ENCODE peak calls at places on chromosomes 1 and 21, in five cellular contexts. X is H9, I is GM20000, M is amygdala, Y is brain microvascular endothelial cell. O is an unnamed sample.

GRCh38 chr1:62207187-62207586 is 12.5 kb downstream of the L1TD1 start:
- DNase-seq in Y (no peak), X (no peak), I (no peak), M (no peak), O (no peak)

GRCh38 chr1:4086921-4087320 is 186.8 kb upstream of the C1orf174 start:
- DNase-seq in Y (no peak), I (no peak), M (no peak), X (no peak), O (no peak)

GRCh38 chr1:48080343-48081255 is 83.4 kb upstream of the TRABD2B start:
- DNase-seq in M (no peak), I (no peak), X (no peak), Y (no peak), O (no peak)

GRCh38 chr1:40948741-40949528 is 30.6 kb upstream of the CTPS1 start:
- DNase-seq in M (no peak), I (peak; percentile 53), Y (peak; percentile 84), X (peak; percentile 84), O (peak; percentile 68)

GRCh38 chr1:169858467-169858866 is 35.2 kb downstream of the SCYL3 start:
- DNase-seq in M (no peak), X (no peak), Y (no peak), I (no peak), O (no peak)

GRCh38 chr1:54107131-54107530 is 45.7 kb downstream of the CDCP2 start:
- DNase-seq in X (peak; percentile 26), Y (peak; percentile 29), I (no peak), M (no peak), O (no peak)

GRCh38 chr21:35469446-35469845 is 420.3 kb upstream of the RUNX1 start:
- DNase-seq in Y (no peak), M (no peak), X (no peak), I (no peak), O (no peak)

GRCh38 chr1:240350910-240351331 is 259.2 kb downstream of the FMN2 start:
- DNase-seq in Y (peak; percentile 86), M (no peak), I (no peak), X (no peak), O (no peak)

GRCh38 chr1:234618726-234619049 is 8.7 kb upstream of the IRF2BP2 start:
- DNase-seq in Y (no peak), X (no peak), M (no peak), I (no peak), O (no peak)

GRCh38 chr21:33856893-33857527 is 58.6 kb downstream of the ATP5PO start:
- DNase-seq in X (no peak), M (no peak), I (no peak), Y (no peak), O (no peak)

GRCh38 chr1:6600410-6601048 is 2.1 kb downstream of the KLHL21 start:
- DNase-seq in M (no peak), I (no peak), Y (no peak), X (no peak), O (no peak)

GRCh38 chr1:34250342-34250741 is 73.6 kb downstream of the C1orf94 start:
- DNase-seq in X (no peak), I (no peak), Y (no peak), M (no peak), O (no peak)

GRCh38 chr1:87799451-87799850 is 470.8 kb downstream of the LMO4 start:
- DNase-seq in Y (no peak), M (no peak), X (no peak), I (no peak), O (no peak)

GRCh38 chr1:19074902-19075721 is 118.6 kb upstream of the IFFO2 start:
- DNase-seq in M (no peak), Y (no peak), X (no peak), I (no peak), O (no peak)

GRCh38 chr1:62725981-62726588 is 37.9 kb upstream of the DOCK7 start:
- DNase-seq in Y (no peak), X (no peak), M (no peak), I (no peak), O (peak; percentile 22)

GRCh38 chr1:95640746-95641145 is 406.7 kb downstream of the RWDD3 start:
- DNase-seq in X (no peak), Y (peak; percentile 0), I (no peak), M (no peak), O (peak; percentile 12)

GRCh38 chr1:152037920-152038658 is 1.3 kb upstream of the S100A11 start:
- DNase-seq in Y (no peak), X (no peak), I (peak; percentile 28), M (no peak), O (no peak)

GRCh38 chr1:213724640-213725536 is 262.9 kb upstream of the PROX1 start:
- DNase-seq in Y (no peak), I (no peak), X (no peak), M (no peak), O (peak; percentile 54)

GRCh38 chr1:52674497-52675384 is 23.4 kb downstream of the COA7 start:
- DNase-seq in I (no peak), M (no peak), Y (peak; percentile 29), X (no peak), O (peak; percentile 50)

GRCh38 chr1:157774412-157774811 is 2.5 kb downstream of the FCRL2 start:
- DNase-seq in Y (no peak), M (no peak), I (no peak), X (no peak), O (no peak)

GRCh38 chr1:179077396-179077795 is 4.5 kb upstream of the TOR3A start:
- DNase-seq in M (no peak), X (no peak), I (no peak), Y (peak; percentile 68), O (no peak)

GRCh38 chr1:85583355-85584263 is 3.0 kb downstream of the CCN1 start:
- DNase-seq in X (no peak), I (no peak), Y (no peak), M (no peak), O (no peak)

GRCh38 chr1:13901041-13901440 is 201.1 kb downstream of the PRDM2 start:
- DNase-seq in Y (no peak), I (no peak), M (no peak), X (no peak), O (no peak)

GRCh38 chr1:233480198-233480597 is 133.7 kb upstream of the KCNK1 start:
- DNase-seq in Y (no peak), M (no peak), X (no peak), I (no peak), O (no peak)

GRCh38 chr21:26457817-26458216 is 115.3 kb downstream of the CYYR1 start:
- DNase-seq in M (no peak), I (no peak), Y (no peak), X (no peak), O (peak; percentile 20)

GRCh38 chr1:54956726-54957125 is 23.7 kb upstream of the TMEM61 start:
- DNase-seq in Y (no peak), M (no peak), I (no peak), X (no peak), O (no peak)

GRCh38 chr1:76501576-76502219 is 365.6 kb upstream of the ST6GALNAC5 start:
- DNase-seq in Y (no peak), I (no peak), X (peak; percentile 46), M (no peak), O (no peak)

GRCh38 chr1:15866696-15867687 is 19.5 kb downstream of the SPEN start:
- DNase-seq in I (no peak), X (no peak), Y (no peak), M (no peak), O (no peak)

GRCh38 chr1:84164567-84165021 is 20.5 kb downstream of the PRKACB start:
- DNase-seq in X (no peak), Y (no peak), I (no peak), M (no peak), O (no peak)

GRCh38 chr1:147598631-147599361 is 57.5 kb downstream of the BCL9 start:
- DNase-seq in X (no peak), I (peak; percentile 33), M (no peak), Y (peak; percentile 10), O (peak; percentile 76)

GRCh38 chr1:201321826-201322390 is 38.6 kb downstream of the PKP1 start:
- DNase-seq in M (no peak), I (no peak), X (no peak), Y (no peak), O (no peak)

GRCh38 chr1:3085721-3086120 is 16.7 kb downstream of the PRDM16 start:
- DNase-seq in Y (no peak), M (no peak), I (no peak), X (no peak), O (no peak)

GRCh38 chr21:38351961-38352521 is 95.2 kb downstream of the KCNJ15 start:
- DNase-seq in M (no peak), X (no peak), I (no peak), Y (peak; percentile 72), O (no peak)